ENCODE peak calls at places on chromosomes 12 and 14, in seven cellular contexts. H is breast epithelium, J is suprapubic skin, W is endothelial cell of umbilical vein, P is GM12891, A is HL-60, R is GM23338. V is an unnamed sample.

GRCh38 chr14:36504805-36505192 is 15.2 kb downstream of the NKX2-1 start:
- DNase-seq in H (no peak), W (no peak), R (peak; percentile 84), P (no peak), A (no peak), J (no peak), V (no peak)

GRCh38 chr14:61963926-61964325 is 201.7 kb downstream of the SNAPC1 start:
- DNase-seq in R (no peak), P (no peak), A (no peak), W (no peak), J (no peak), H (no peak), V (no peak)

GRCh38 chr14:72616294-72616693 is 277.6 kb downstream of the DPF3 start:
- DNase-seq in A (no peak), W (no peak), P (no peak), R (no peak), H (no peak), J (no peak), V (no peak)

GRCh38 chr12:132310181-132311040 is 19.0 kb downstream of the GALNT9 start:
- DNase-seq in J (no peak), R (no peak), P (no peak), H (no peak), W (no peak), A (no peak), V (no peak)

GRCh38 chr12:15601210-15601800 is 187.9 kb downstream of the EPS8 start:
- DNase-seq in P (no peak), A (no peak), W (no peak), H (no peak), J (no peak), R (no peak), V (no peak)

GRCh38 chr14:100590726-100591452 is 3.7 kb upstream of the BEGAIN start:
- DNase-seq in P (no peak), H (no peak), J (peak; percentile 39), A (no peak), R (no peak), W (no peak), V (no peak)

GRCh38 chr14:75274899-75275569 is 3.6 kb upstream of the FOS start:
- DNase-seq in P (peak; percentile 27), R (no peak), J (peak; percentile 82), H (peak; percentile 68), A (peak; percentile 92), W (no peak), V (no peak)

GRCh38 chr12:57844725-57845477 is 1.6 kb downstream of the CTDSP2 start:
- DNase-seq in A (peak; percentile 56), W (no peak), P (peak; percentile 49), H (peak; percentile 65), J (peak; percentile 85), R (peak; percentile 82), V (peak; percentile 58)

GRCh38 chr14:76574416-76574815 is 186.9 kb upstream of the VASH1 start:
- DNase-seq in R (no peak), H (no peak), A (no peak), W (no peak), P (no peak), J (no peak), V (no peak)

GRCh38 chr12:63304844-63305243 is 153.8 kb upstream of the AVPR1A start:
- DNase-seq in H (no peak), J (no peak), R (no peak), A (no peak), W (no peak), P (no peak), V (no peak)

GRCh38 chr12:65761301-65761700 is 63.0 kb upstream of the HMGA2 start:
- DNase-seq in J (no peak), H (no peak), W (no peak), R (peak; percentile 94), A (no peak), P (no peak), V (no peak)

GRCh38 chr14:93893550-93894329 is 33.4 kb upstream of the FAM181A start:
- DNase-seq in H (no peak), A (no peak), W (no peak), P (no peak), J (no peak), R (peak; percentile 57), V (no peak)

GRCh38 chr12:51389302-51389999 is 1.8 kb downstream of the GALNT6 start:
- DNase-seq in R (no peak), J (no peak), A (no peak), H (no peak), W (no peak), P (no peak), V (peak; percentile 58)

GRCh38 chr14:24895243-24895583 is 154.7 kb downstream of the STXBP6 start:
- DNase-seq in W (no peak), A (no peak), H (no peak), P (no peak), J (no peak), R (peak; percentile 10), V (no peak)

GRCh38 chr12:117377758-117378157 is 16.3 kb upstream of the NOS1 start:
- DNase-seq in A (no peak), W (peak; percentile 13), H (no peak), J (no peak), R (peak; percentile 75), P (no peak), V (no peak)

DNA sequence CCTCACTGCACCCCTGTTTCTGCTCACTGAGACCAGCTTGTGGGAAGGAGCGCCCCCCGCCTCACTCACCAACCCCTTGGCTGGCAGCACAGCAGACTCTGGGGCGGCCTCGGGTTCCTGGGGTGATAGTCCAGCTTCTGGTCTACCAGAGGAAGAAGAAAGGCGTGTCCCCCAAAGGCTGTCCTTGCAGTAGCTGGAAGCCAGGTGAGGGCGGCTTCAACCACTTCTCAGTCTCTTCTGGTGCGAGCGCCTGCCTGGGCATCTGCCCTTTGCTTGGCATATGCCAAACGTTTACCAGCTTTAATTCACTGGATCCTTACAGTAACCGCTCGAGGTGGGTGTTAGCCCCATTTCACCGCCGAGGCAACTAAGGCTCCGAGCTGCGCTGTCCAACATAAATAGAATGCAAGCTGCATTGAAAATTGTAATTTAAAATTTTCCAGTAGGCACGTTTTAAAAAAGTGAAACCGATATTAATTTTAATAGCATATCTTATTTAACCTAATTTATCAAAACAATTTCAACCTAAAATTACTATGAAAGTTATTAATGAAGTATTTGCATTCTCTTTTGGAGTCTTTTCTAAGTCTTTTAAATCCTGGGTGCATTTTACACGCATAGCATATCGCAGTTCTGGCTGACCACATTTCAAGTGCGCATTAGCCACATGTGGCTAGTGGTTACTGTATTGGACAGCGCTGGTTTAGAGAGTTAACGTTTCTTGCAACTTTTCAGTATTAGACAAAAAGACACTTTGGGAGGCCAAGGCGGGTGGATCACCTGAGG is 872 bp downstream of the FAM177A1 start:
- DNase-seq in P (no peak), H (peak; percentile 57), J (peak; percentile 84), R (peak; percentile 71), W (peak; percentile 5), A (peak; percentile 60), V (peak; percentile 58)
- TF ChIP-seq POLR2AphosphoS5 in P (no peak), H (no peak), J (no peak), R (no peak), W (no peak), A (no peak), V (no peak)

GRCh38 chr14:33237102-33237501 is 298.4 kb downstream of the NPAS3 start:
- DNase-seq in H (no peak), R (peak; percentile 51), W (no peak), J (no peak), P (no peak), A (no peak), V (no peak)

DNA sequence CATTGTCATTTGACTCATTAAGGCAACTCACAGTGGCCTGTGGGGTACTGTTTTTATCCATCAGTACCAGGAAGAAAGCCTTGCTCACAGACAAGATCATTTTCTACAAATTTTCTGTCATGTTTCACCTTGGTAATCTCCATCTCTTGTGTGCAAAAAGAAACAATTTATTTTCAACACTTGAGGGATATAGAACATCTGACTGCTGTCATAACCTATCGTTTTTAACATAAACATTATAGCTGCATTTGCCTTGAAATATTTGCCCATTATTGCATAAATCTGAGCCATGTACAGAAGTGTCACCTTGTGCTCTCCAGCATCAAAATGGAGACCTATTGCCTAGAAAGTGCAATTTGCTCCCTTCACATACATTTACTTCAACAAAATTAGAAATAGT is 300.8 kb downstream of the NPAS3 start:
- DNase-seq in P (no peak), R (no peak), A (no peak), W (no peak), J (no peak), H (no peak), V (no peak)
- TF ChIP-seq POLR2AphosphoS5 in P (no peak), R (no peak), A (no peak), W (no peak), J (no peak), H (no peak), V (no peak)

GRCh38 chr12:47740536-47741339 is 15.4 kb upstream of the ENDOU start:
- DNase-seq in J (no peak), H (no peak), W (no peak), R (no peak), P (no peak), A (no peak), V (no peak)
- TF ChIP-seq POLR2AphosphoS5 in J (no peak), H (no peak), W (no peak), R (no peak), P (no peak), A (no peak), V (no peak)

DNA sequence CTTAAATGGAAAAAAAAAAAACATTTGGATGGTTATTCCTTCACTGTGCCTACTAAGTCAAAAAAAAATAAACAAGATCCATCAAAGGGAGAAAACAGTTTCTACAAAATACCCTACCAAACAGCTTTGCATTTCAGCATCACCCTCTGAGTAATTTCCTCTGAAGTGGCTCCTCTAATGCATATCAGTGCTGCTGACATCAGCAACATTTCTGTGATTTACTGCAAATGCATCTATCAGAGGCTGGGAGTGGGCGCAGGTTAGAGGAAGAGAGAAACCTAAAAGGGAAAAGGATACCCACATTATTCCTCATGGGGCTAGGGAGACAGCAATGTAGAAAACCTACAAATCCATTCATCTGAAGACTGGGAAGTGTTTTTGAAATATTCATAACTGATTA is 45.9 kb downstream of the KCNK10 start:
- DNase-seq in A (no peak), R (no peak), P (no peak), J (no peak), H (no peak), W (no peak), V (no peak)
- TF ChIP-seq POLR2AphosphoS5 in A (no peak), R (no peak), P (no peak), J (no peak), H (no peak), W (no peak), V (no peak)

GRCh38 chr12:40691913-40692616 is at the start of gene CNTN1:
- DNase-seq in R (peak; percentile 96), W (peak; percentile 26), H (peak; percentile 38), J (peak; percentile 80), A (no peak), P (peak; percentile 28), V (no peak)
- TF ChIP-seq POLR2AphosphoS5 in R (peak; percentile 50), W (no peak), H (no peak), J (no peak), A (no peak), P (no peak), V (no peak)

DNA sequence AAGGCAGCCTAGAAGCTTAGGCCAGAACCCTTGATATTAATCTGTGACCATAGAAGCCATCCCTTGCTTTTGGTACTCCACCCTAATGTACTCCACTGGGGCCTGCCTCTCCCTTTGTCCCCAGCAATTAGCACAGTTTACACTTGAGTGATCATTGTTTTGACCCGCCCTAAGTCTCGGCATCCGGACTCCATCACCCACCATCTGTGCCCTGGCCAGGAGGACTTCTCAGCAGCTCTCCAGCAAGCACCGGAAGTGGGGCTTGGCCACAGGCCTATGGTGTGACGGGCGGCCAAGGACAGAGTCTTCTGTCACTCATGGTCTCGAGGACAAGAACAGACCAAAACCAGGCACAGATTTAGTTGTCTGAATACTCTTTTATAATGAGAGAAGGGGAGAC is 126.5 kb upstream of the NTF3 start:
- DNase-seq in H (no peak), W (no peak), J (no peak), R (no peak), A (no peak), P (no peak), V (no peak)
- TF ChIP-seq POLR2AphosphoS5 in H (no peak), W (no peak), J (no peak), R (no peak), A (no peak), P (no peak), V (no peak)